ENCODE peak calls at places on chromosomes 2 and 18, in seven cellular contexts. Z, B, Y, Q, M, S and V are unnamed samples.

GRCh38 chr18:32299489-32299888 is 109.7 kb downstream of the MEP1B start:
- DNase-seq in Y (no peak), Q (no peak), M (no peak), Z (no peak), B (no peak), S (no peak), V (no peak)

GRCh38 chr2:55231546-55232083 is 478 bp downstream of the CLHC1 start:
- DNase-seq in M (no peak), B (no peak), Q (no peak), S (no peak), Y (peak; percentile 61), Z (peak; percentile 31), V (no peak)

GRCh38 chr2:53508667-53509066 is 258.9 kb upstream of the CHAC2 start:
- DNase-seq in B (no peak), Y (no peak), Z (no peak), Q (no peak), M (no peak), S (no peak), V (no peak)

GRCh38 chr18:78995740-78996395 is 16.2 kb downstream of the SALL3 start:
- DNase-seq in Q (no peak), Z (no peak), Y (no peak), B (no peak), S (no peak), M (no peak), V (no peak)

GRCh38 chr2:43519711-43520221 is 76.1 kb downstream of the THADA start:
- DNase-seq in Y (no peak), B (peak; percentile 91), Q (no peak), Z (peak; percentile 96), S (peak; percentile 98), M (no peak), V (peak; percentile 94)

GRCh38 chr2:150191349-150191748 is 296.1 kb downstream of the RND3 start:
- DNase-seq in Z (peak; percentile 91), Y (no peak), Q (no peak), S (peak; percentile 80), B (peak; percentile 58), M (no peak), V (peak; percentile 76)

GRCh38 chr2:215556979-215557378 is 121.1 kb upstream of the FN1 start:
- DNase-seq in M (no peak), Q (no peak), B (no peak), S (no peak), Z (peak; percentile 45), Y (no peak), V (no peak)

GRCh38 chr2:28751956-28752607 is 452 bp downstream of the PPP1CB start:
- DNase-seq in S (no peak), Y (peak; percentile 54), Z (no peak), B (no peak), M (no peak), Q (no peak), V (no peak)

GRCh38 chr2:190628651-190629378 is 20.1 kb upstream of the NAB1 start:
- DNase-seq in Y (no peak), Q (no peak), Z (peak; percentile 39), M (peak; percentile 37), B (no peak), S (no peak), V (no peak)

GRCh38 chr2:85413592-85414421 is 3.6 kb upstream of the CAPG start:
- DNase-seq in M (no peak), B (no peak), S (no peak), Y (no peak), Q (no peak), Z (peak; percentile 48), V (no peak)

GRCh38 chr2:17529771-17530170 is 10.7 kb upstream of the VSNL1 start:
- DNase-seq in Y (no peak), Z (no peak), B (no peak), Q (no peak), S (no peak), M (no peak), V (no peak)

GRCh38 chr2:120026890-120027289 is 14.0 kb downstream of the EPB41L5 start:
- DNase-seq in Q (no peak), Y (no peak), S (no peak), Z (no peak), B (no peak), M (no peak), V (no peak)

GRCh38 chr2:190405995-190406394 is 2.2 kb upstream of the MFSD6 start:
- DNase-seq in Z (no peak), B (no peak), Q (no peak), S (no peak), M (no peak), Y (no peak), V (no peak)

GRCh38 chr18:49368876-49369440 is 91.5 kb downstream of the DYM start:
- DNase-seq in Y (no peak), M (no peak), S (peak; percentile 63), Q (no peak), Z (no peak), B (no peak), V (no peak)

GRCh38 chr2:56380861-56381260 is 197.1 kb downstream of the CCDC85A start:
- DNase-seq in S (no peak), M (no peak), Z (peak; percentile 57), Y (no peak), Q (no peak), B (no peak), V (peak; percentile 25)

GRCh38 chr2:234134496-234134895 is 84.0 kb downstream of the SPP2 start:
- DNase-seq in Z (no peak), M (no peak), B (no peak), Q (no peak), S (no peak), Y (no peak), V (no peak)

GRCh38 chr2:234136461-234136860 is 86.0 kb downstream of the SPP2 start:
- DNase-seq in Z (no peak), Q (no peak), S (no peak), B (no peak), M (no peak), Y (no peak), V (no peak)

GRCh38 chr2:234137400-234138014 is 87.0 kb downstream of the SPP2 start:
- DNase-seq in M (no peak), Y (no peak), Z (peak; percentile 46), S (peak; percentile 85), B (peak; percentile 14), Q (no peak), V (no peak)

GRCh38 chr2:234133004-234133403 is 82.5 kb downstream of the SPP2 start:
- DNase-seq in Y (no peak), B (peak; percentile 69), Z (peak; percentile 80), S (no peak), Q (no peak), M (no peak), V (peak; percentile 31)

GRCh38 chr2:234135750-234136221 is 85.3 kb downstream of the SPP2 start:
- DNase-seq in S (peak; percentile 76), Q (peak; percentile 73), Z (peak; percentile 79), Y (peak; percentile 59), B (peak; percentile 20), M (peak; percentile 34), V (no peak)
- H3K4me3 ChIP-seq in S (no peak overlapping the region), Q (no peak overlapping the region), Z (no peak overlapping the region), Y (no peak overlapping the region), B (no peak overlapping the region), M (no peak overlapping the region), V (no peak overlapping the region)

GRCh38 chr2:161141033-161141432 is 19.2 kb upstream of the TANK start:
- DNase-seq in Z (no peak), M (no peak), Q (no peak), Y (no peak), B (no peak), S (no peak), V (no peak)

GRCh38 chr2:161139098-161139987 is 20.9 kb upstream of the TANK start:
- DNase-seq in Z (peak; percentile 86), Q (no peak), M (no peak), B (no peak), Y (no peak), S (no peak), V (no peak)

GRCh38 chr2:161136194-161136593 is 24.0 kb upstream of the TANK start:
- DNase-seq in M (no peak), B (no peak), Z (no peak), Q (no peak), S (no peak), Y (no peak), V (no peak)

GRCh38 chr2:161136696-161137324 is 23.4 kb upstream of the TANK start:
- DNase-seq in B (no peak), S (no peak), Q (peak; percentile 44), Y (no peak), M (no peak), Z (peak; percentile 23), V (no peak)

GRCh38 chr2:161138429-161138828 is 21.8 kb upstream of the TANK start:
- DNase-seq in Y (no peak), S (no peak), B (no peak), Q (no peak), M (no peak), Z (no peak), V (no peak)
- H3K4me3 ChIP-seq in Y (no peak overlapping the region), S (no peak overlapping the region), B (no peak overlapping the region), Q (no peak overlapping the region), M (no peak overlapping the region), Z (no peak overlapping the region), V (no peak overlapping the region)

DNA sequence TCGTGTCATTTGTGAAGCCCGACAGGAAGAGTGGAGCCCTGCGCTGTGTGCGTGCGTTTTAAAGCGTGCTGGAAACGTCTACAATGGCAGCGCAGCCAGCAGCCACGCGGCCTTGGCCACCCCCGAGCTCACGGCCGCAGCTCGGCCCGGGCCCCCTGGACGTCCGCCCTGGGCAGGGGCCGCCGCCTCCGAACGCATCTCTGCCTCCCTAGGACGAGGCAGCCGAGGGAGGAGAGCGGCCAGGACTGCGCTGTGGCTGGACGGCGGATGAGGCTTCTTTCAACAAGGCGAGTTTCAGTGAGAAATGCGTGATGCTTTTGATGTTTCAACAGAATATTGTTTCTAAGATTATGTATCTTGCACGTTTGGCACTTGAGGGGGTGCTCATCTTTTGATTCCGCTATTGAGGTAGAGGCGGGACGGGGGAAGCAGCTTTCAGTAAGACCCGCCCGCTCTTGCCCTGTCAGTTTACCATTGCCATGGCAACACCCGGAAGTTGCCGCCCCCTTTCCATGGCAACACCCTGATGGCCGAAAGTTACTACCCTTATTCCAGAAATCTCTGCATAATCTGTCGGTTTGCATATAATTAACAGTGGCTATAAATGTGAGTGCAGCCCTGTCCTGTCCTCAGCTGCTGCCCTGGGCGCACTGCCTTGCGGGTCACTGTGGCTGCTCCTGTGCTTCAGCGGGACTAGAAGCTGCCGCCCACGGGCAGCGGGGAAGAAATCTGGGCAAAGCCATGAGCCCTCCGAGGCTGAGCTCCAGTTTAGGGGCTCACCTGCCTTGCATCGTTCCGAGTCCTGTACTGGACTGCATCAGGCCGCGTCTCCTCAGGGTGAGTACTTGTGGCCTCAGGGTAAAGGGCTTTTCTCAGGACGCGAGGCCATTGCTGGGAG is 38.6 kb downstream of the ADNP2 start:
- DNase-seq in Y (peak; percentile 83), Z (peak; percentile 73), S (peak; percentile 45), M (peak; percentile 91), Q (no peak), B (peak; percentile 51), V (peak; percentile 42)
- H3K4me3 ChIP-seq in Y (peak overlapping the region; percentile 83), Z (peak overlapping the region; percentile 83), S (peak overlapping the region; percentile 64), M (peak overlapping the region; percentile 59), Q (no peak overlapping the region), B (peak overlapping the region; percentile 55), V (peak overlapping the region; percentile 66)

GRCh38 chr2:2707111-2708035 is 376.3 kb upstream of the MYT1L start:
- DNase-seq in M (no peak), Q (no peak), B (no peak), S (no peak), Y (no peak), Z (no peak), V (no peak)
- H3K4me3 ChIP-seq in M (no peak overlapping the region), Q (no peak overlapping the region), B (no peak overlapping the region), S (no peak overlapping the region), Y (peak overlapping the region; percentile 36), Z (no peak overlapping the region), V (no peak overlapping the region)

GRCh38 chr18:713135-713490 is 683 bp upstream of the ENOSF1 start:
- DNase-seq in S (no peak), Z (no peak), Q (no peak), M (no peak), B (no peak), Y (no peak), V (no peak)
- H3K4me3 ChIP-seq in S (peak overlapping the region; percentile 68), Z (no peak overlapping the region), Q (no peak overlapping the region), M (peak overlapping the region; percentile 67), B (no peak overlapping the region), Y (peak overlapping the region; percentile 79), V (no peak overlapping the region)